ENCODE peak calls at places on chromosomes 5 and 9, in nine cellular contexts. F is suprapubic skin, G is spleen, C is K562, R is SK-N-SH, S is HCT116, I is H1, J is GM12891, D is stomach. K is an unnamed sample.

GRCh38 chr5:171813813-171814212 is 28.2 kb downstream of the SMIM23 start:
- DNase-seq in F (no peak), G (no peak), C (no peak), R (no peak), S (no peak), I (no peak), J (no peak), D (no peak), K (no peak)

GRCh38 chr9:131986089-131986488 is 93.6 kb downstream of the MED27 start:
- DNase-seq in F (no peak), G (no peak), C (no peak), R (no peak), S (no peak), I (no peak), J (no peak), D (no peak), K (no peak)

GRCh38 chr9:116594552-116594951 is 92.6 kb upstream of the TRIM32 start:
- DNase-seq in F (no peak), G (no peak), C (no peak), R (no peak), S (peak; percentile 26), I (no peak), J (no peak), D (no peak), K (no peak)

GRCh38 chr5:141637693-141638419 is 1.1 kb downstream of the RELL2 start:
- DNase-seq in F (peak; percentile 83), G (peak; percentile 92), C (peak; percentile 76), R (peak; percentile 81), S (no peak), I (peak; percentile 91), J (peak; percentile 59), D (peak; percentile 62), K (peak; percentile 62)

GRCh38 chr9:89234636-89235035 is 56.0 kb upstream of the SHC3 start:
- DNase-seq in F (no peak), G (no peak), C (no peak), R (peak; percentile 72), S (no peak), I (peak; percentile 63), J (no peak), D (no peak), K (no peak)

GRCh38 chr5:73938280-73938937 is 312.4 kb downstream of the ARHGEF28 start:
- DNase-seq in F (no peak), G (no peak), C (no peak), R (no peak), S (peak; percentile 51), I (no peak), J (no peak), D (no peak), K (no peak)

GRCh38 chr5:14082523-14082922 is 60.6 kb upstream of the TRIO start:
- DNase-seq in F (no peak), G (no peak), C (no peak), R (no peak), S (no peak), I (no peak), J (no peak), D (no peak), K (no peak)

GRCh38 chr9:113997610-113998009 is 80.5 kb downstream of the AMBP start:
- DNase-seq in F (peak; percentile 45), G (no peak), C (no peak), R (no peak), S (no peak), I (peak; percentile 23), J (no peak), D (peak; percentile 17), K (no peak)

GRCh38 chr9:35112257-35113020 is 3.2 kb downstream of the ATOSB start:
- DNase-seq in F (no peak), G (no peak), C (no peak), R (no peak), S (no peak), I (no peak), J (no peak), D (no peak), K (no peak)

GRCh38 chr9:35108461-35108860 is 5.5 kb upstream of the STOML2 start:
- DNase-seq in F (no peak), G (no peak), C (no peak), R (no peak), S (no peak), I (no peak), J (no peak), D (peak; percentile 11), K (no peak)

GRCh38 chr9:35108946-35109575 is 6.1 kb upstream of the STOML2 start:
- DNase-seq in F (no peak), G (no peak), C (peak; percentile 90), R (no peak), S (no peak), I (no peak), J (no peak), D (no peak), K (no peak)

GRCh38 chr9:35110327-35110758 is 5.3 kb downstream of the ATOSB start:
- DNase-seq in F (no peak), G (no peak), C (no peak), R (no peak), S (no peak), I (no peak), J (no peak), D (peak; percentile 26), K (no peak)

DNA sequence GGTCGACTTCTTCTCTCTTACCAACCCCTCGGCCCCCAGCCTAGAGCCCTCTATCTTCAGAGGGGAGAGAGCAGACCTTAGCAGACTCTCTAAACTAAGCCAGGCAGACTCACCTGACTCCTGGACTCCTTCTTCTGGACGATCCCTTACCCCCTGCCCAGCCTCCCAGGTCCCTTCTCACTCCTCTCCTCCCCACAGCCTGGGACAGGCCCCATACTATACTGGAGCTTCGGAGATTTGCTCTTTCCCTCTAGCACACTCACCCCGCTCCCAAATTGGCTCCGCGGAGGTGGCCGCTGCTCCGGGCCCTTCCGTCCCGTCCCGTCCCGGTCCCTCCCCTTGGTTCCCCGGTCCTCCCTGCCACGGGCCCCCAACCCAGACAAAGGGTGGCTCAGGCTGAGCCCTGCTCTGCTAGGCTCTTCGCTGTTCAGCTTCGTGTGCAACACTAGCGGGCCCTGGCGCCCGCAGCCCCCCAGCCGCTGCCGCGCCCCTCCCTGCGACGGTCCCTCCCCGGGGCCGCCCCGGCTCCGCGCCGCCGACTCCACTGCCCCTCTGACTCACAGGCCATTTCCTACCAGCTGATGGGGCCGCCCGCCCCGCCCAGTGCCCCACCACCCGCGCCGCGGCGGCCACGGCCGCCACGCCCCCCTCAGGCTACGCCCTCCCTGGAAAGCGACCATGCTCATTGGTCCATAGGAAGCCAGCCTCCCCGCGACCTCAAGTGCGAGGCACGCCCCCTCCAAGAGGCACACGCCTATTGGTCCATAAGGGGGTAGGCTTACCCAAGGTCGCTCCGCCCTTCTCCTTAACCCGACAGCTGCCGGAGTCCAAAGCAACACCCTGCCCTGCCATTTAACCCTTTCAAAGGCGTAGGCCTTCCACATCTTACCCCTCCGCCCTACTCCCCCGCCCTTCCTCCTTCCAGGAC is 4.4 kb downstream of the ATOSB start:
- DNase-seq in F (peak; percentile 99), G (peak; percentile 99), C (peak; percentile 96), R (peak; percentile 96), S (peak; percentile 98), I (peak; percentile 89), J (peak; percentile 93), D (peak; percentile 99), K (peak; percentile 91)
- TF ChIP-seq POLR2AphosphoS5 in F (no peak), G (peak; percentile 52), C (no peak), R (no peak), S (peak; percentile 47), I (no peak), J (no peak), D (peak; percentile 17), K (no peak)

GRCh38 chr5:135740475-135740874 is 94.0 kb upstream of the SLC25A48 start:
- DNase-seq in F (peak; percentile 11), G (no peak), C (no peak), R (no peak), S (no peak), I (peak; percentile 30), J (no peak), D (no peak), K (no peak)

GRCh38 chr5:135738564-135738875 is 95.9 kb upstream of the SLC25A48 start:
- DNase-seq in F (peak; percentile 20), G (no peak), C (no peak), R (no peak), S (no peak), I (peak; percentile 20), J (no peak), D (no peak), K (no peak)

GRCh38 chr5:135737701-135738563 is 96.5 kb upstream of the SLC25A48 start:
- DNase-seq in F (peak; percentile 25), G (no peak), C (no peak), R (no peak), S (no peak), I (peak; percentile 26), J (no peak), D (no peak), K (no peak)

GRCh38 chr5:135741040-135741439 is 93.4 kb upstream of the SLC25A48 start:
- DNase-seq in F (no peak), G (no peak), C (no peak), R (no peak), S (no peak), I (peak; percentile 8), J (no peak), D (no peak), K (no peak)

DNA sequence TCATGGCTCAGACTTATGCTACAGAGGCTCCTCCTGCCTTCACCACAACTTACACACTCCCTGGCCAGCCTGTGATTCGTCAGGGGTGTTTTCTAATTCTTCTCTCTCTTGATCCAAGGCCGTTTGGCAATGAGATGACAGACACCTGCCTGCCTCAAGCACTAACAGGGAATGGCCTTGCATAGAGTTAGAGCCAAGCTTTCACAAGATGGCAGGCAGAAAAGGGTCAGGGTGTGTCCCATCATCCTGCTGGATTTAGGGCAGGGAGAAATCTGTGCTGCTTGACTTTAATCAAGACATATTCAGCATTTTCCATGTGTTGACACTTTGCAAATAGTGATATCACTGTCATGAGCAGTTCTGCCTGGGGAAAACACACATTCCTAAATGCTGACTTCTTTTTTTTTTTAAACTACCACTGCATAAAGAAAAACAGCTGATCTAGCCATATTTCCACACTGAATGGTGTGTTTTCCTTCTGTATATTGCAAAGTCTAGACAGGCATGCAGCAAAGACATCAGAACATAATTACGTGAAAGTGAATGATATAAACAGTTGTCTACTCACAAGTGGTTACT is 95.0 kb upstream of the SLC25A48 start:
- DNase-seq in F (peak; percentile 47), G (no peak), C (no peak), R (no peak), S (no peak), I (peak; percentile 17), J (no peak), D (no peak), K (no peak)
- TF ChIP-seq POLR2AphosphoS5 in F (peak; percentile 8), G (no peak), C (no peak), R (no peak), S (no peak), I (no peak), J (no peak), D (no peak), K (no peak)

GRCh38 chr5:90783460-90784333 is 225.1 kb downstream of the ADGRV1 start:
- DNase-seq in F (peak; percentile 67), G (peak; percentile 68), C (peak; percentile 52), R (peak; percentile 43), S (peak; percentile 48), I (peak; percentile 92), J (peak; percentile 15), D (peak; percentile 71), K (no peak)
- TF ChIP-seq POLR2AphosphoS5 in F (no peak), G (no peak), C (no peak), R (no peak), S (no peak), I (no peak), J (no peak), D (no peak), K (no peak)

GRCh38 chr5:177454397-177455035 is 7.9 kb downstream of the PRR7 start:
- DNase-seq in F (peak; percentile 95), G (peak; percentile 99), C (peak; percentile 98), R (peak; percentile 95), S (peak; percentile 62), I (peak; percentile 98), J (peak; percentile 99), D (peak; percentile 96), K (peak; percentile 100)
- TF ChIP-seq POLR2AphosphoS5 in F (no peak), G (peak; percentile 72), C (peak; percentile 49), R (no peak), S (peak; percentile 62), I (peak; percentile 57), J (no peak), D (peak; percentile 38), K (no peak)